ENCODE peak calls at places on chromosomes 16 and 17, in eight cellular contexts. H is breast epithelium; E is fibroblast of lung; F is CD8-positive, alpha-beta T cell; T is mammary epithelial cell; V is uterus; N is NT2/D1; K is IMR-90. S is an unnamed sample. For H3K9me3, the result is how much of the 10 kb centered on the place peaks cover.

GRCh38 chr17:77107506-77108433 is 33.0 kb upstream of the SEC14L1 start:
- DNase-seq in T (no peak), N (no peak), H (no peak), K (peak), V (peak), F (peak), E (peak), S (peak)

GRCh38 chr17:19344311-19345066 is 18.0 kb downstream of the B9D1 start:
- DNase-seq in E (no peak), K (no peak), H (no peak), F (no peak), N (no peak), V (no peak), T (no peak), S (no peak)

GRCh38 chr17:63399316-63399715 is 46.8 kb downstream of the CYB561 start:
- DNase-seq in V (no peak), K (peak), T (no peak), H (no peak), E (peak), N (no peak), F (no peak), S (peak)

GRCh38 chr16:72620853-72621252 is 427.1 kb downstream of the ZFHX3 start:
- DNase-seq in H (no peak), F (no peak), N (no peak), T (no peak), E (no peak), V (no peak), K (no peak), S (no peak)

GRCh38 chr16:4679854-4680636 is 13.3 kb upstream of the NUDT16L1 start:
- DNase-seq in E (peak), K (peak), V (peak), N (no peak), F (no peak), H (peak), T (peak), S (no peak)

GRCh38 chr17:46044286-46044928 is 45.4 kb downstream of the STH start:
- DNase-seq in V (peak), T (peak), K (peak), H (peak), F (peak), E (peak), N (peak), S (peak)

GRCh38 chr16:12283596-12283995 is 307.1 kb downstream of the SNX29 start:
- DNase-seq in F (no peak), K (no peak), H (no peak), V (no peak), E (no peak), T (no peak), N (no peak), S (no peak)

GRCh38 chr17:10610821-10611323 is 46.2 kb downstream of the MYH3 start:
- DNase-seq in K (no peak), F (no peak), H (no peak), N (no peak), T (no peak), V (no peak), E (no peak), S (no peak)

GRCh38 chr17:49760909-49761558 is 2.9 kb downstream of the FAM117A start:
- DNase-seq in H (no peak), V (no peak), F (no peak), K (no peak), E (no peak), T (no peak), N (no peak), S (no peak)

GRCh38 chr16:555528-556478 is 4.4 kb upstream of the PRR35 start:
- DNase-seq in N (no peak), F (no peak), K (no peak), V (no peak), E (no peak), T (no peak), H (no peak), S (no peak)

GRCh38 chr16:69190598-69190997 is 3.6 kb downstream of the SNTB2 start:
- DNase-seq in F (no peak), E (no peak), T (no peak), N (no peak), H (no peak), V (no peak), K (no peak), S (no peak)

GRCh38 chr16:12548270-12548983 is 255.3 kb downstream of the CPPED1 start:
- DNase-seq in K (no peak), T (no peak), V (no peak), N (no peak), F (no peak), H (no peak), E (no peak), S (no peak)

GRCh38 chr17:37551788-37552187 is 57.4 kb downstream of the SYNRG start:
- DNase-seq in K (peak), E (peak), H (no peak), T (peak), F (no peak), V (no peak), N (no peak), S (no peak)

GRCh38 chr17:31171711-31172110 is 76.9 kb downstream of the NF1 start:
- DNase-seq in V (no peak), F (no peak), E (peak), H (no peak), T (no peak), K (peak), N (no peak), S (no peak)

GRCh38 chr17:37134050-37134449 is 185.3 kb downstream of the AATF start:
- DNase-seq in H (no peak), T (no peak), N (no peak), K (peak), E (no peak), V (no peak), F (no peak), S (no peak)

GRCh38 chr16:50038756-50039529 is 13.9 kb downstream of the CNEP1R1 start:
- DNase-seq in N (no peak), F (no peak), V (no peak), T (no peak), H (no peak), E (no peak), K (no peak), S (no peak)

GRCh38 chr16:22320572-22321339 is 23.5 kb downstream of the POLR3E start:
- DNase-seq in H (no peak), K (no peak), E (no peak), T (no peak), N (no peak), V (no peak), F (no peak), S (no peak)

GRCh38 chr16:57764006-57764340 is 28.4 kb downstream of the KATNB1 start:
- DNase-seq in N (no peak), F (no peak), K (no peak), T (no peak), V (no peak), H (no peak), E (no peak), S (no peak)

GRCh38 chr17:32331243-32332040 is 10.5 kb downstream of the C17orf75 start:
- DNase-seq in E (no peak), T (no peak), V (no peak), F (no peak), N (no peak), K (no peak), H (no peak), S (no peak)

GRCh38 chr17:32330142-32330541 is 11.8 kb downstream of the C17orf75 start:
- DNase-seq in F (no peak), H (no peak), K (no peak), T (no peak), V (no peak), E (no peak), N (no peak), S (no peak)

GRCh38 chr17:32323784-32324590 is 18.0 kb downstream of the C17orf75 start:
- DNase-seq in H (peak), F (no peak), V (no peak), T (peak), E (peak), K (peak), N (no peak), S (peak)

GRCh38 chr17:32323046-32323445 is 18.9 kb downstream of the C17orf75 start:
- DNase-seq in H (no peak), N (no peak), F (no peak), E (no peak), T (no peak), V (no peak), K (no peak), S (no peak)

DNA sequence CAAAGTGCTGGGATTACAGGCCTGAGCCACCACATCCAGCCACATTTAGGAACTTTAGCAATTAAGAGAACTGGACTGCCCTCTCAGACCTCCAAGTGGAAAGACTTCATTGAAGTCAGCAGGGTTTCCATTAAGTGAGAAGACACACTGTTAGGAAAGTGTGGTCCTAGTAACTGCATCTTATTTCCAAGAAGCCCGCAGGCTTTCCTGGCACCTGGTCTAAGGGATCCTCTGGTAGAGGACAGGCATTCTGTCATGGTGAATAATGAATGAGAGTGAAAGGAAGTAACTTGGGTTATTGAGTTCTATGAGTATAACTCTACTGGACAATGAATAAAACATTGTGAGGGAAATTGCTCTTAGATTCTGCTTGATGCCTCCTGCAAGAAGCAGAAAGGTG is 14.1 kb downstream of the C17orf75 start:
- DNase-seq in H (no peak), F (no peak), V (no peak), T (no peak), E (no peak), K (no peak), N (no peak), S (no peak)
- H3K9me3 ChIP-seq in H (under half), F (under half), V (under half), T (under half), E (under half), K (under half), N (under half), S (under half)

DNA sequence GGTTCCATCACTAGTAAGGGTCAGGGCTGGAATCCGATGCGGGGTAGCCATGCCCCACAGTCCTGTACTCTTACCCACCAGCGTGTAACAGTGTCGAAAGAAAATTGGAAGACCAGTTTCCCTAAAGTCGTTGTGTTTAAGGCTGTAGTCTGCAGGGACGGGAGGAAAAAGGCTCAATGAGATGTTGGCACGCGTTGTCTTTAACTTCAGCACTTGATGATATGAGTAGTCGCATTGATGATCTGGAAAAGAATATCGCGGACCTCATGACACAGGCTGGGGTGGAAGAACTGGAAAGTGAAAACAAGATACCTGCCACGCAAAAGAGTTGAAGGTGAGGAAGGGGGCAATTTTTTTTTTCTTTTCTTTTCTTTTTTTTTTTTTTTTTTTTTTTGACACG is 1.3 kb downstream of the HSBP1 start:
- DNase-seq in E (no peak), T (no peak), K (no peak), V (no peak), F (no peak), H (no peak), N (no peak), S (no peak)
- H3K4me3 ChIP-seq in E (peak), T (peak), K (peak), V (peak), F (peak), H (peak), N (peak), S (peak)

DNA sequence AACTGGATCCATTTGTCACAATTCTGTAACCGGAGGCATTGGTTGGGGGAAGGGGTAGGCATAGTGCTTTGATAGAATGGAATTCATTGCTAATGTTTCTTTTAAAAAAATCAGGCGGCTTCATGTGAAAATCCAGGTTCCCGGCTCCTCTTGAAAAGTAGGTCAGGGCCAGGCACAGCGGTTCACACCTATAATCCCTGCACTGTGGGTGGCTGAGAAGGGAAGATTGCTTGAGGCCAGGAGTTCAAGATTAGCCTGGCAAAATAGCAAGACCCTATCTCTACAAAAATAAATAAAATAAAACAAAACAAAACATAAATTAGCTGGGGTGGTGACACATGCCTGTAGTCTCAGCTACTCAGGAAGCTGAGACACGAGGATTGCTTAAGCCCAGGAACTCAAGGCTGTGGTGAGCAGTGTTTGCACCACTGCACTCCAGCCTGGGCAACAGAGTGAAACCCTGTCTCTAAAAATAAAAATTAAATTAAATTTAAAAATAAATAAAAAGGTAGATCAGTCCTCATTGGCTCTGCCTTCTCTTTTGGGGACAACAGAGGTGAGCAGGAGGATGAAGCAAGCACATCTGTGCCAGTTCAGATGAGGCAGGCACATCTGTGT is 466.5 kb downstream of the HS3ST4 start:
- DNase-seq in F (no peak), T (no peak), N (no peak), K (no peak), E (no peak), H (no peak), V (no peak), S (no peak)
- H3K9me3 ChIP-seq in F (under half), T (under half), N (under half), K (under half), E (under half), H (under half), V (under half), S (under half)

DNA sequence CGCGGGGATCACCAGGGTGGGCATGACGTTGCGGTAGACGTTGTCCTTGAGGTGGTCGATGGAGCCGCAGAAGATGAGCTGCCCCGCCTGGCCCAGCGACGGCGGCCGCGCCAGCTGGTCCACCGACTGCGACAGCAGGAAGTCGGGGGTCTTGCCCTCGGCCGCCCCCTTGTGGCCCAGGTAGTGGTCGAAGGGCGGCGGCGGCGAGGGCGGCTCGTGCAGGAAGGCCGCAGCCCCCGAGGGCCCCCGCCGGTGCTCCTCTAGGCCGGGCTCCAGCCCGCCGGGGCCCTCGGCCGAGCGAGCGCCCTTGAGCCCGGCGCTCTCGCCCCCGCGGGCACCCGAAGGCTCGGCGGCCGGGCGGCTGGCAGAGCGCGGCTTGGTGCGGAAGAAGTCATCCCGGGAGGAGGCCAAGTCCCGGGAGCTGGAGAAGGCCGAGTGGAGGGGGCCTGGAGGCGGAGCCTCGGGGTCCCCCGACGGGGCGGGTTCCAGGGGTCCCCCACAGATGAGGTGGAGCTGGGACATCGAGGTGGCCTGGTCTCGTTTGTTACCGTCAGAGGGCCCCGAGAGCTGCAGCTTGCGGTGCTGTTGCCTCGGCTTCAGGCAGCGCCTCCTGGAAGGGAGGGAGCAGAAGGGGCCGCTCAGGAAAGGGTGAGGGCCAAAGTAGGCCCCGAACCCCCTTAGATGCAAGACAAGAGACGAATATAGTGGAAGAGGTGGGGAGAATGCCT is 8.9 kb downstream of the FAM171A2 start:
- DNase-seq in F (peak), H (no peak), N (no peak), E (no peak), K (no peak), V (no peak), T (no peak), S (no peak)
- H3K4me3 ChIP-seq in F (no peak), H (peak), N (peak), E (no peak), K (no peak), V (no peak), T (no peak), S (no peak)

DNA sequence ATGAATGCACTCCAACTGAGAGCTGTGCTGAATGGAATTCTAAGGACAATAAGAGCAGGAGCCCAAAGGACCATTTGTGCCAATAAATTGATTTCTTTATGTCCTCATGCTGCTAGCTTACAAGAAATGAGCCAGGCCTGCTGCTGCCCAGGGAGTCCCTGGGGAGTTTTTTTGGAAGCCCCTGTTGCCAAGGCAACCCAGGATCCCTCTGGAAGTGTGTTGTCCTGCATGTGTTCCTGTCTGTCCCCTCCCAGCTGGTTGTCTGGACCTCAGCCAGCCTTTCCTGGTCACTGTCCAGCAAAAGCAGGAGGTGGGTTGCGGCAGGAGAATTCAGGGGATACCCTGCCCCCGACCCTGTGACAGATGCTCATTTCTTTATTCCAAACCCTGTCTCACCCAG is 51.0 kb upstream of the GPRC5B start:
- DNase-seq in H (no peak), N (no peak), F (no peak), E (no peak), V (no peak), T (no peak), K (no peak), S (no peak)
- H3K9me3 ChIP-seq in H (under half), N (under half), F (under half), E (under half), V (under half), T (under half), K (under half), S (under half)

DNA sequence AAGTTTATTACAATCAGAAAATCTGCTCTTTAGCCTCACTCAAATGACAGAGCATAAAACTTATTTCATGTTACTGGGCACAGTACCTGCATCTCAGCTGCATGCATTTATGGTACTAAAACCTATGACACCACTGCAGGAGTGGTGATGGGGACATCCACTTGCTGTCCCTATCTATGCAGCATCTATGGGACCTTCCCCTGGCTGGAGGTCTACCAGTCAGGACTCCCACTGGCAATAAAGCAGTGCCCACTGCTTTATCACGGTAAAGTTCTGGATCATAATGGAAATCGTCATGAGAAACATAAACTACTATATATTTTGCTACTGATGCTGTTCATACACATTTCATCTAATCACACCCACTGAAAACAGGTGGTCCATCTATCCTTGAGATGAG is 26.2 kb downstream of the NSMCE1 start:
- DNase-seq in K (no peak), F (no peak), T (no peak), H (no peak), N (no peak), V (no peak), E (no peak), S (no peak)
- H3K4me3 ChIP-seq in K (no peak), F (no peak), T (no peak), H (no peak), N (no peak), V (no peak), E (peak), S (peak)

GRCh38 chr16:3327514-3327913 is 22.2 kb downstream of the ZNF75A start:
- DNase-seq in T (no peak), F (no peak), H (no peak), E (no peak), N (no peak), K (no peak), V (no peak), S (no peak)

GRCh38 chr16:3317315-3317999 is 12.2 kb downstream of the ZNF75A start:
- DNase-seq in F (no peak), E (peak), H (no peak), V (no peak), N (peak), T (no peak), K (peak), S (no peak)

GRCh38 chr16:3321802-3322201 is 16.5 kb downstream of the ZNF75A start:
- DNase-seq in T (no peak), K (no peak), H (no peak), V (no peak), N (no peak), E (no peak), F (no peak), S (no peak)
- H3K9me3 ChIP-seq in T (under half), K (half or more), H (half or more), V (under half), N (under half), E (under half), F (under half), S (under half)

S was measured in MG63.